ENCODE peak calls at places on chromosome 14, in five cellular contexts. M is stimulated activated CD4-positive, alpha-beta T cell treated with anti-CD3 and anti-CD28 coated beads, Interleukin-4, amount 100 ng/mL, for 24 hours; J is CD8-positive, alpha-beta memory T cell; N is cardiac fibroblast; R is RCC 7860. X is an unnamed sample.

GRCh38 chr14:105118646-105119409 is 49.7 kb downstream of the JAG2 start:
- DNase-seq in N (no peak), M (no peak), R (no peak), J (no peak), X (peak; percentile 26)

GRCh38 chr14:69107407-69108003 is 45.4 kb downstream of the DCAF5 start:
- DNase-seq in M (peak; percentile 27), N (peak; percentile 79), J (no peak), R (peak; percentile 18), X (no peak)

GRCh38 chr14:64294672-64295413 is 672 bp upstream of the ESR2 start:
- DNase-seq in J (peak; percentile 72), N (peak; percentile 62), R (no peak), M (peak; percentile 86), X (peak; percentile 87)

GRCh38 chr14:24607081-24607480 is 2.4 kb downstream of the GZMH start:
- DNase-seq in M (no peak), R (no peak), J (no peak), N (no peak), X (no peak)

GRCh38 chr14:75298187-75298985 is 19.8 kb downstream of the FOS start:
- DNase-seq in N (peak; percentile 91), M (no peak), R (no peak), J (no peak), X (no peak)

GRCh38 chr14:22071001-22071400 is 397.4 kb upstream of the OR4E1 start:
- DNase-seq in N (no peak), M (peak; percentile 27), R (no peak), J (no peak), X (no peak)

GRCh38 chr14:99450266-99450665 is 30.4 kb downstream of the SETD3 start:
- DNase-seq in N (no peak), M (no peak), R (no peak), J (no peak), X (no peak)

GRCh38 chr14:105475916-105476845 is 1.6 kb downstream of the CRIP2 start:
- DNase-seq in N (peak; percentile 79), M (no peak), R (peak; percentile 14), J (no peak), X (no peak)

GRCh38 chr14:58072288-58073071 is 79.5 kb downstream of the ARMH4 start:
- DNase-seq in J (no peak), M (peak; percentile 43), R (peak; percentile 48), N (peak; percentile 84), X (no peak)

GRCh38 chr14:69299286-69300035 is 39.5 kb downstream of the GALNT16 start:
- DNase-seq in R (no peak), N (no peak), M (no peak), J (no peak), X (peak; percentile 30)

GRCh38 chr14:51962678-51963077 is 26.7 kb upstream of the RTRAF start:
- DNase-seq in J (no peak), N (peak; percentile 10), M (no peak), R (no peak), X (no peak)

GRCh38 chr14:39014460-39014859 is 88.6 kb downstream of the SEC23A start:
- DNase-seq in N (no peak), J (no peak), R (no peak), M (no peak), X (no peak)

GRCh38 chr14:78790262-78790661 is 620.1 kb downstream of the NRXN3 start:
- DNase-seq in M (no peak), R (no peak), N (no peak), J (no peak), X (no peak)

GRCh38 chr14:94538070-94538740 is 23.0 kb upstream of the SERPINA4 start:
- DNase-seq in M (no peak), R (no peak), J (no peak), N (no peak), X (no peak)

GRCh38 chr14:91882369-91882768 is 15.0 kb upstream of the TC2N start:
- DNase-seq in N (no peak), M (no peak), J (no peak), R (no peak), X (no peak)

GRCh38 chr14:105228562-105228961 is 19.8 kb upstream of the BTBD6 start:
- DNase-seq in N (no peak), R (no peak), J (no peak), M (no peak), X (no peak)

GRCh38 chr14:60196291-60196690 is 31.1 kb upstream of the DHRS7 start:
- DNase-seq in R (no peak), J (no peak), N (no peak), M (no peak), X (no peak)

GRCh38 chr14:49892301-49892635 is 614 bp upstream of the ARF6 start:
- DNase-seq in M (peak; percentile 62), N (peak; percentile 94), R (peak; percentile 58), J (peak; percentile 12), X (no peak)

GRCh38 chr14:61927015-61927414 is 164.8 kb downstream of the SNAPC1 start:
- DNase-seq in J (no peak), M (no peak), R (no peak), N (no peak), X (no peak)

GRCh38 chr14:99535908-99536778 is 54.9 kb downstream of the CCNK start:
- DNase-seq in M (no peak), N (no peak), J (no peak), R (no peak), X (no peak)

GRCh38 chr14:71314717-71315116 is 407.5 kb downstream of the PCNX1 start:
- DNase-seq in J (no peak), M (no peak), R (no peak), N (no peak), X (no peak)

GRCh38 chr14:88212691-88213090 is 110.4 kb downstream of the KCNK10 start:
- DNase-seq in R (no peak), N (no peak), J (no peak), M (no peak), X (no peak)

GRCh38 chr14:91810699-91811098 is 56.6 kb downstream of the TC2N start:
- DNase-seq in M (no peak), R (no peak), N (no peak), J (no peak), X (no peak)

GRCh38 chr14:51929156-51929555 is 60.2 kb upstream of the RTRAF start:
- DNase-seq in M (no peak), J (no peak), N (peak; percentile 36), R (no peak), X (no peak)

GRCh38 chr14:73752297-73752992 is 38.3 kb upstream of the PNMA1 start:
- DNase-seq in N (peak; percentile 87), J (no peak), M (peak; percentile 45), R (no peak), X (no peak)

GRCh38 chr14:73237786-73238261 is 518 bp downstream of the PAPLN start:
- DNase-seq in J (no peak), M (no peak), R (no peak), N (no peak), X (no peak)

GRCh38 chr14:70585221-70585620 is 15.2 kb downstream of the MED6 start:
- DNase-seq in M (no peak), R (no peak), N (no peak), J (no peak), X (no peak)

GRCh38 chr14:98198385-98198784 is 1073.6 kb downstream of the BCL11B start:
- DNase-seq in J (peak; percentile 25), N (no peak), R (peak; percentile 60), M (peak; percentile 46), X (no peak)

GRCh38 chr14:31196839-31197477 is 10.6 kb downstream of the HECTD1 start:
- DNase-seq in J (no peak), N (no peak), R (no peak), M (no peak), X (no peak)

GRCh38 chr14:61125314-61126082 is 144.5 kb downstream of the SLC38A6 start:
- DNase-seq in N (no peak), R (no peak), J (no peak), M (no peak), X (no peak)

GRCh38 chr14:25841226-25841625 is 756.6 kb downstream of the NOVA1 start:
- DNase-seq in N (no peak), R (no peak), J (no peak), M (no peak), X (no peak)